ENCODE peak calls at places on chromosomes 2 and 18, in four cellular contexts. E, X, J and K are unnamed samples.

GRCh38 chr2:200624660-200625059 is 38.8 kb downstream of the AOX1 start:
- DNase-seq in E (peak; percentile 24), X (no peak), J (no peak), K (no peak)

GRCh38 chr2:3449106-3449505 is 69.6 kb downstream of the TRAPPC12 start:
- DNase-seq in E (no peak), X (no peak), J (peak; percentile 20), K (no peak)

GRCh38 chr2:62459106-62459505 is 46.9 kb downstream of the TMEM17 start:
- DNase-seq in E (no peak), X (no peak), J (no peak), K (no peak)

GRCh38 chr2:162025121-162025911 is 48.7 kb downstream of the DPP4 start:
- DNase-seq in E (no peak), X (no peak), J (no peak), K (no peak)

GRCh38 chr2:209416913-209417312 is 6.9 kb upstream of the MAP2 start:
- DNase-seq in E (no peak), X (no peak), J (no peak), K (no peak)

GRCh38 chr2:166158546-166158945 is 30.7 kb upstream of the SCN1A start:
- DNase-seq in E (no peak), X (no peak), J (no peak), K (no peak)

GRCh38 chr2:55966431-55967118 is 43.0 kb upstream of the EFEMP1 start:
- DNase-seq in E (no peak), X (no peak), J (no peak), K (no peak)

GRCh38 chr2:213932-214693 is 49.7 kb downstream of the SH3YL1 start:
- DNase-seq in E (no peak), X (no peak), J (no peak), K (no peak)

GRCh38 chr2:46942143-46942526 is 26.5 kb upstream of the MCFD2 start:
- DNase-seq in E (no peak), X (peak; percentile 49), J (no peak), K (no peak)

GRCh38 chr2:15323227-15323626 is 237.9 kb downstream of the NBAS start:
- DNase-seq in E (no peak), X (no peak), J (no peak), K (no peak)

GRCh38 chr2:68193774-68194372 is 36.2 kb downstream of the PNO1 start:
- DNase-seq in E (no peak), X (no peak), J (no peak), K (no peak)

GRCh38 chr2:234555616-234556249 is 58.9 kb upstream of the ARL4C start:
- DNase-seq in E (no peak), X (no peak), J (no peak), K (no peak)

GRCh38 chr2:182784777-182785176 is 68.7 kb downstream of the DNAJC10 start:
- DNase-seq in E (peak; percentile 52), X (peak; percentile 19), J (no peak), K (no peak)

GRCh38 chr2:135839713-135840112 is 2.7 kb upstream of the LCT start:
- DNase-seq in E (no peak), X (no peak), J (no peak), K (no peak)

GRCh38 chr18:11322006-11322405 is 172.6 kb upstream of the PIEZO2 start:
- DNase-seq in E (no peak), X (no peak), J (no peak), K (no peak)

GRCh38 chr18:58438161-58438983 is 190.5 kb downstream of the ALPK2 start:
- DNase-seq in E (no peak), X (no peak), J (no peak), K (no peak)

GRCh38 chr2:64873472-64873924 is 115.7 kb upstream of the SLC1A4 start:
- DNase-seq in E (peak; percentile 53), X (peak; percentile 77), J (peak; percentile 99), K (no peak)

GRCh38 chr2:224556381-224556780 is 28.8 kb downstream of the CUL3 start:
- DNase-seq in E (no peak), X (no peak), J (no peak), K (no peak)

GRCh38 chr2:97712693-97713295 is 582 bp upstream of the ZAP70 start:
- DNase-seq in E (no peak), X (no peak), J (no peak), K (no peak)

GRCh38 chr18:58129019-58129374 is 85.0 kb downstream of the NEDD4L start:
- DNase-seq in E (no peak), X (no peak), J (no peak), K (no peak)

GRCh38 chr2:231926180-231926741 is at the start of gene NPPC:
- DNase-seq in E (peak; percentile 62), X (peak; percentile 56), J (peak; percentile 84), K (no peak)

GRCh38 chr2:144379891-144380311 is 140.0 kb downstream of the ZEB2 start:
- DNase-seq in E (no peak), X (no peak), J (no peak), K (no peak)

GRCh38 chr2:44126106-44126797 is 42.4 kb upstream of the PPM1B start:
- DNase-seq in E (no peak), X (no peak), J (no peak), K (no peak)

GRCh38 chr2:43387092-43388062 is 161.0 kb upstream of the ZFP36L2 start:
- DNase-seq in E (no peak), X (no peak), J (no peak), K (peak; percentile 86)

GRCh38 chr2:211737282-211737681 is 801.3 kb downstream of the ERBB4 start:
- DNase-seq in E (no peak), X (no peak), J (no peak), K (no peak)

GRCh38 chr18:53033128-53033527 is 693.1 kb downstream of the DCC start:
- DNase-seq in E (no peak), X (no peak), J (no peak), K (no peak)

GRCh38 chr2:32832821-32833220 is 113.9 kb upstream of the LTBP1 start:
- DNase-seq in E (no peak), X (no peak), J (no peak), K (no peak)

GRCh38 chr2:238449909-238450417 is 23.2 kb downstream of the ASB1 start:
- DNase-seq in E (peak; percentile 98), X (no peak), J (no peak), K (no peak)

GRCh38 chr18:57025525-57025924 is 121.4 kb upstream of the BOD1L2 start:
- DNase-seq in E (no peak), X (no peak), J (no peak), K (no peak)

GRCh38 chr2:124112255-124112654 is 87.2 kb downstream of the CNTNAP5 start:
- DNase-seq in E (no peak), X (no peak), J (no peak), K (no peak)
- TF ChIP-seq BRCA1 in E (no peak), X (no peak), J (no peak), K (no peak)

GRCh38 chr2:186842373-186842772 is 6.6 kb downstream of the ZSWIM2 start:
- DNase-seq in E (no peak), X (no peak), J (no peak), K (no peak)

DNA sequence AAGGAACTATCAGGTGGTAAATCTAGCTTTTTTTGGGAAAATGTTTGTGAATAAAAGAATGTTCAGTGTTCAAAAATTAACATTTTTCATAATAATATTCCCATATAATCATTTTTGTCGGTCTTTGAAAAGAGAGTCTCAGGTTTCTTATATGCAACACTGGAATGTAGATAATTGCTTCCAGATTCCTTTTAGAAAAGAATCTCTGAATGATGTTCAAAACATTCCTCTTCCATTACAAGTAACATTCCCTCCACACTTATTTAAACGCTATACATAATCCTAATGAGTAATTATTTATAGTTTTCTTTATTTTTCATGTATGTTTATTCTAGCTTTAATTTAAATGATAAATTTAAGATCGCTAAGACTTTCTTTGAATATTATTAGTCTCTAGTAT is 7.0 kb downstream of the ZSWIM2 start:
- DNase-seq in E (no peak), X (no peak), J (no peak), K (no peak)
- TF ChIP-seq BRCA1 in E (no peak), X (no peak), J (no peak), K (no peak)

GRCh38 chr18:44133483-44133882 is 547.2 kb upstream of the SETBP1 start:
- DNase-seq in E (no peak), X (no peak), J (no peak), K (no peak)
- TF ChIP-seq BRCA1 in E (no peak), X (no peak), J (no peak), K (no peak)

GRCh38 chr2:60533114-60534033 is 20.1 kb downstream of the BCL11A start:
- DNase-seq in E (peak; percentile 36), X (no peak), J (no peak), K (no peak)
- TF ChIP-seq BRCA1 in E (no peak), X (no peak), J (no peak), K (no peak)

GRCh38 chr2:16508061-16508851 is 157.4 kb downstream of the CYRIA start:
- DNase-seq in E (peak; percentile 21), X (peak; percentile 39), J (peak; percentile 82), K (no peak)
- TF ChIP-seq BRCA1 in E (no peak), X (no peak), J (no peak), K (no peak)